ENCODE peak calls at places on chromosomes 3 and 15, in seven cellular contexts. W is astrocyte of the spinal cord; U is tibial nerve; J is fibroblast of lung; Y is B cell; O is stimulated activated effector memory CD8-positive, alpha-beta T cell treated with anti-CD3 and anti-CD28 coated beads, Interleukin-12 subunit alpha, Interleukin-12 subunit beta, amount 100 ng/mL, for 72 hours; C is coronary artery. G is an unnamed sample.

GRCh38 chr15:69049976-69050375 is 35.5 kb downstream of the NOX5 start:
- DNase-seq in W (no peak), U (no peak), J (no peak), Y (no peak), O (no peak), C (no peak), G (no peak)

GRCh38 chr3:114983248-114983647 is 163.8 kb downstream of the ZBTB20 start:
- DNase-seq in W (no peak), U (no peak), J (no peak), Y (no peak), O (no peak), C (no peak), G (no peak)

GRCh38 chr15:85010472-85011209 is 29.0 kb downstream of the PDE8A start:
- DNase-seq in W (no peak), U (no peak), J (no peak), Y (no peak), O (no peak), C (no peak), G (no peak)

GRCh38 chr15:89136818-89137772 is 48.8 kb downstream of the ABHD2 start:
- DNase-seq in W (no peak), U (no peak), J (no peak), Y (no peak), O (no peak), C (no peak), G (no peak)

GRCh38 chr3:53843195-53844177 is 2.7 kb downstream of the CHDH start:
- DNase-seq in W (no peak), U (no peak), J (no peak), Y (no peak), O (no peak), C (no peak), G (no peak)

GRCh38 chr3:165728924-165729323 is 108.3 kb downstream of the BCHE start:
- DNase-seq in W (no peak), U (no peak), J (no peak), Y (no peak), O (no peak), C (no peak), G (no peak)

GRCh38 chr3:183892610-183893214 is 8.0 kb upstream of the PARL start:
- DNase-seq in W (no peak), U (no peak), J (no peak), Y (no peak), O (no peak), C (no peak), G (no peak)

GRCh38 chr3:172294238-172294806 is 153.9 kb downstream of the GHSR start:
- DNase-seq in W (no peak), U (no peak), J (no peak), Y (no peak), O (no peak), C (no peak), G (no peak)

GRCh38 chr3:136664771-136665170 is 87.4 kb downstream of the STAG1 start:
- DNase-seq in W (no peak), U (no peak), J (peak; percentile 21), Y (no peak), O (no peak), C (no peak), G (no peak)

GRCh38 chr15:96070636-96071035 is 259.9 kb upstream of the NR2F2 start:
- DNase-seq in W (no peak), U (no peak), J (peak; percentile 35), Y (no peak), O (no peak), C (no peak), G (no peak)

GRCh38 chr3:41202834-41203345 is 3.6 kb downstream of the CTNNB1 start:
- DNase-seq in W (peak; percentile 73), U (peak; percentile 32), J (peak; percentile 59), Y (no peak), O (no peak), C (no peak), G (peak; percentile 41)

GRCh38 chr15:56019060-56019793 is 25.8 kb upstream of the NEDD4 start:
- DNase-seq in W (no peak), U (no peak), J (peak; percentile 20), Y (no peak), O (no peak), C (no peak), G (no peak)

GRCh38 chr3:44108481-44108880 is 133.2 kb upstream of the TOPAZ1 start:
- DNase-seq in W (peak; percentile 31), U (no peak), J (no peak), Y (no peak), O (no peak), C (no peak), G (no peak)

GRCh38 chr3:137724240-137724639 is 39.9 kb upstream of the SOX14 start:
- DNase-seq in W (no peak), U (no peak), J (no peak), Y (no peak), O (no peak), C (no peak), G (no peak)